ENCODE peak calls at places on chromosomes 2 and 18, in eight cellular contexts. H is colonic mucosa, D is Panc1, M is keratinocyte, Q is psoas muscle, L is testis, O is mammary epithelial cell, T is MM.1S. C is an unnamed sample.

GRCh38 chr2:128792476-128793054 is 473.9 kb upstream of the HS6ST1 start:
- DNase-seq in D (no peak), M (no peak), T (no peak), O (no peak), L (no peak), H (peak; percentile 5), Q (no peak), C (no peak)

GRCh38 chr2:100822587-100823248 is 2.8 kb downstream of the NPAS2 start:
- DNase-seq in M (no peak), T (no peak), Q (no peak), L (no peak), O (peak; percentile 41), H (no peak), D (no peak), C (no peak)

GRCh38 chr2:41709702-41710599 is 337.9 kb upstream of the PKDCC start:
- DNase-seq in H (no peak), T (no peak), D (no peak), L (no peak), Q (no peak), M (peak; percentile 17), O (peak; percentile 87), C (no peak)

GRCh38 chr2:163734401-163734800 is 1.4 kb downstream of the FIGN start:
- DNase-seq in H (no peak), M (no peak), L (no peak), O (no peak), T (no peak), Q (no peak), D (no peak), C (no peak)

GRCh38 chr18:12423820-12424219 is 16.1 kb downstream of the PRELID3A start:
- DNase-seq in M (no peak), T (no peak), O (no peak), D (no peak), H (no peak), L (no peak), Q (no peak), C (no peak)

GRCh38 chr2:64735504-64735903 is 81.8 kb upstream of the SERTAD2 start:
- DNase-seq in M (no peak), Q (no peak), T (no peak), O (no peak), H (no peak), D (no peak), L (no peak), C (no peak)

GRCh38 chr2:16687222-16687621 is 21.6 kb upstream of the CYRIA start:
- DNase-seq in M (no peak), L (no peak), D (no peak), Q (no peak), T (no peak), H (no peak), O (no peak), C (no peak)

GRCh38 chr2:217449436-217449835 is 553.4 kb downstream of the TNS1 start:
- DNase-seq in D (no peak), M (no peak), Q (no peak), H (no peak), O (no peak), T (no peak), L (no peak), C (no peak)

GRCh38 chr18:58687871-58688308 is 16.6 kb downstream of the MALT1 start:
- DNase-seq in L (no peak), T (no peak), Q (no peak), D (no peak), H (no peak), O (no peak), M (no peak), C (no peak)

GRCh38 chr18:62420513-62421209 is 95.6 kb downstream of the TNFRSF11A start:
- DNase-seq in O (peak; percentile 78), H (peak; percentile 76), M (no peak), L (no peak), Q (no peak), D (no peak), T (peak; percentile 30), C (no peak)

GRCh38 chr2:159202568-159203071 is 83.9 kb downstream of the WDSUB1 start:
- DNase-seq in O (peak; percentile 45), Q (no peak), L (no peak), T (no peak), M (no peak), D (no peak), H (peak; percentile 26), C (peak; percentile 63)

GRCh38 chr2:180722551-180723239 is 257.7 kb upstream of the UBE2E3 start:
- DNase-seq in L (no peak), O (peak; percentile 65), T (no peak), H (no peak), M (no peak), Q (no peak), D (no peak), C (no peak)

GRCh38 chr2:184363213-184363612 is 235.1 kb upstream of the ZNF804A start:
- DNase-seq in D (no peak), Q (no peak), L (no peak), O (no peak), H (no peak), T (no peak), M (no peak), C (no peak)

GRCh38 chr2:162073776-162074578 is at the start of gene DPP4:
- DNase-seq in M (no peak), O (no peak), D (no peak), T (peak; percentile 50), Q (peak; percentile 55), L (peak; percentile 18), H (peak; percentile 76), C (no peak)
- H3K27ac ChIP-seq in M (no peak within 1 kb of the TSS), O (no peak within 1 kb of the TSS), D (no peak within 1 kb of the TSS), T (no peak within 1 kb of the TSS), Q (no peak within 1 kb of the TSS), L (no peak within 1 kb of the TSS), H (no peak within 1 kb of the TSS), C (no peak within 1 kb of the TSS)

GRCh38 chr2:129975016-129975774 is 4.3 kb upstream of the RAB6C start:
- DNase-seq in M (no peak), Q (no peak), H (no peak), T (no peak), O (no peak), D (no peak), L (no peak), C (no peak)
- H3K27me3 ChIP-seq in M (peaks cover 9% of the 10 kb centered on the region), Q (peaks cover 30% of the 10 kb centered on the region), H (no peaks in the 10 kb centered on the region), T (no peaks in the 10 kb centered on the region), O (peaks cover 7% of the 10 kb centered on the region), D (peaks cover 11% of the 10 kb centered on the region), L (no peaks in the 10 kb centered on the region), C (no peaks in the 10 kb centered on the region)

GRCh38 chr18:9851511-9851910 is 34.3 kb upstream of the TXNDC2 start:
- DNase-seq in O (no peak), M (no peak), T (no peak), L (no peak), D (no peak), H (no peak), Q (no peak), C (no peak)
- H3K4me1 ChIP-seq in O (no peaks in the 10 kb centered on the region), M (peaks cover 27% of the 10 kb centered on the region), T (no peaks in the 10 kb centered on the region), L (peaks cover 25% of the 10 kb centered on the region), D (peaks cover 14% of the 10 kb centered on the region), H (no peaks in the 10 kb centered on the region), Q (peaks cover 32% of the 10 kb centered on the region), C (peaks cover 9% of the 10 kb centered on the region)

GRCh38 chr2:239878686-239879085 is 146.5 kb downstream of the NDUFA10 start:
- DNase-seq in M (no peak), Q (no peak), L (peak; percentile 8), T (no peak), O (no peak), D (no peak), H (peak; percentile 3), C (no peak)
- H3K27ac ChIP-seq in M (no peak overlapping the region), Q (no peak overlapping the region), L (no peak overlapping the region), T (no peak overlapping the region), O (no peak overlapping the region), D (no peak overlapping the region), H (no peak overlapping the region), C (no peak overlapping the region)

DNA sequence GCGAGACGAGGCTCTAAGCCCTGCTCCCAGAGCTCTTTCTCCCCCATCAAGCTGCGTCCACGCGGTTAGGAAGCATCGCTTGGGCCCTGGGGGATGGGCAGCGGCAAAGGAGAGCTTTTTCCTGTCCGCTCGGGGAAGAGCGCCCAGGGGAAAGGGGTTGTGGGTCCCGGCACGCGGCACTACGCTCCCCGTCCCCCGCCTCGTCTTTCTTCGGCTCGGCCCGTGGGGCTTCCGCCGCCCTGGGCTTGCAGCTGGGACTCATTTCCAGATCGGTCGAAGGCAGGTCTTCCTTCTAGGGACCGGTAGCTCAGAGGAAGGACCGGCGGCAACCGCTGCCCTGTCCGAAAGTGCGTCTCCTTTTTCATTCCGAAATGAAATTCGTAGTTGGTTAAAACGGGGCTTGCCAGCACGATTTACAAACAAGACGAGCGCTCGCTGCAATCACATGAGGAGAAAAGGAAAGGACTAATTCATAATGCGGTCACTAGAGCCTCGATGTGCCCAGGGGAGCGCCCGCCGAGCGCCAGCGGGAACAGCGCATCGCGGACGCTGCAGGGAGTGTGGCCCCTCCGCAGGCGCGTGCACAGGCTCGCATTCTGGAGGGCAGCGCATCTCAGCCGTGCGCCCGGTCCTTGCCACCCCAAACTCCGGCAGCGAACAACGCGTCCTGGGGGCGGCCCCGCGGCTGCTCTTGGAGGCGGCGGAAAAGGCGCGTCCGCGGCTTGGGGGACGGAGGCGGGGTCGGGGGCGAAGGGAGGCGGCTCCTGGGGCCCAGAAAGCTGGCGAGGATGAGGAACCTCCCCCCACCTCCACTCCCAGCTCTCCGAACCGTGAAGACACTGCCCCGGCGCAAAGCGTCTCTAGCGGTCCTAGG is 3.6 kb upstream of the ITPRIPL1 start:
- DNase-seq in L (peak; percentile 43), H (peak; percentile 56), T (peak; percentile 91), Q (peak; percentile 65), O (peak; percentile 17), D (no peak), M (no peak), C (peak; percentile 75)
- H3K27me3 ChIP-seq in L (no peaks in the 10 kb centered on the region), H (peaks cover 18% of the 10 kb centered on the region), T (no peaks in the 10 kb centered on the region), Q (peaks cover 76% of the 10 kb centered on the region), O (peaks cover 10% of the 10 kb centered on the region), D (no peaks in the 10 kb centered on the region), M (peaks cover 21% of the 10 kb centered on the region), C (no peaks in the 10 kb centered on the region)

DNA sequence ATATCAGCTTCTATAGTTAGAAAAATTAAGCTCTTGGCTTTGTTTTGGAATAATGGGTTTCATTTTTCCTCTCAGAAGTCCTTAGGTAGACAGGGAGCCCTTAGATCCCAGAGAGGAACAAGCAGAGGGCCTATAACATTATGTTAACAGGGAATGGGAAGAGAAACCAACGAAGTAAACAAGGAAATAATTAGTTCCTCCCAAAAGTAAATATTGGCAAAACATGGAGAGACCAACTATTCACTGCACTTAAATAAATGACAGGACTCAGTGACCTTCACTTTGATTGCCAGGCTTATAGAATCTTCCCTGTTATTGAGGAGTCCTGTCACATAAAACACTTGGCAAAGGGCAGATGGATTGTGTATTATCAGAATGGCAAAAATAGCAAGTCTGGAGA is 5.3 kb downstream of the CRIM1 start:
- DNase-seq in O (no peak), Q (no peak), M (no peak), L (no peak), T (no peak), H (no peak), D (no peak), C (no peak)
- H3K4me1 ChIP-seq in O (peaks cover 57% of the 10 kb centered on the region), Q (peaks cover 74% of the 10 kb centered on the region), M (peaks cover 65% of the 10 kb centered on the region), L (peaks cover 19% of the 10 kb centered on the region), T (peaks cover 9% of the 10 kb centered on the region), H (peaks cover 3% of the 10 kb centered on the region), D (peaks cover 67% of the 10 kb centered on the region), C (peaks cover 14% of the 10 kb centered on the region)

C was measured in SJCRH30.